ENCODE peak calls at places on chromosomes 16 and 17, in nine cellular contexts. S, D, B, P, V, E, K, G and Q are unnamed samples.

GRCh38 chr16:21704733-21705132 is 41.0 kb downstream of the OTOA start:
- DNase-seq in S (no peak), D (no peak), B (no peak), P (no peak), V (no peak), E (no peak), K (no peak), G (no peak), Q (no peak)

GRCh38 chr17:82813299-82814051 is 26.3 kb downstream of the ZNF750 start:
- DNase-seq in S (no peak), D (no peak), B (no peak), P (no peak), V (no peak), E (no peak), K (no peak), G (no peak), Q (no peak)

GRCh38 chr16:64174327-64174726 is 947.5 kb downstream of the CDH11 start:
- DNase-seq in S (no peak), D (no peak), B (no peak), P (no peak), V (no peak), E (no peak), K (no peak), G (no peak), Q (no peak)

GRCh38 chr16:57803413-57803990 is 1.2 kb upstream of the KIFC3 start:
- DNase-seq in S (no peak), D (no peak), B (no peak), P (no peak), V (no peak), E (no peak), K (no peak), G (no peak), Q (no peak)

GRCh38 chr17:35731239-35731931 is at the start of gene RASL10B:
- DNase-seq in S (peak; percentile 61), D (peak; percentile 54), B (peak; percentile 34), P (no peak), V (peak; percentile 40), E (no peak), K (peak; percentile 81), G (no peak), Q (no peak)

GRCh38 chr17:42844761-42845555 is 578 bp downstream of the AOC2 start:
- DNase-seq in S (no peak), D (no peak), B (no peak), P (no peak), V (no peak), E (no peak), K (no peak), G (no peak), Q (peak; percentile 70)

GRCh38 chr17:14307560-14308024 is 6.7 kb downstream of the HS3ST3B1 start:
- DNase-seq in S (no peak), D (no peak), B (no peak), P (peak; percentile 92), V (no peak), E (no peak), K (peak; percentile 73), G (no peak), Q (no peak)

GRCh38 chr17:82127704-82128103 is 29.7 kb upstream of the FASN start:
- DNase-seq in S (no peak), D (no peak), B (peak; percentile 26), P (no peak), V (no peak), E (no peak), K (no peak), G (no peak), Q (no peak)

GRCh38 chr16:89951509-89951908 is 3.0 kb downstream of the DEF8 start:
- DNase-seq in S (no peak), D (no peak), B (no peak), P (no peak), V (no peak), E (no peak), K (no peak), G (no peak), Q (no peak)

GRCh38 chr17:48388955-48389764 is 40.9 kb downstream of the SKAP1 start:
- DNase-seq in S (no peak), D (no peak), B (no peak), P (no peak), V (no peak), E (no peak), K (no peak), G (no peak), Q (no peak)

GRCh38 chr16:7374614-7375174 is 42.0 kb downstream of the RBFOX1 start:
- DNase-seq in S (no peak), D (no peak), B (no peak), P (no peak), V (no peak), E (no peak), K (no peak), G (no peak), Q (no peak)